ENCODE peak calls at places on chromosomes 11 and 22, in seven cellular contexts. X is tibial artery; Q is stomach; Y is effector memory CD4-positive, alpha-beta T cell; G is hepatocyte; C is neural progenitor cell; S is PC-3. I is an unnamed sample. For H3K4me1 and H3K36me3, the result is how much of the 10 kb centered on the place peaks cover.

GRCh38 chr11:114042234-114042633 is 17.3 kb upstream of the ZBTB16 start:
- DNase-seq in S (no peak), C (no peak), Q (no peak), G (no peak), X (no peak), Y (no peak), I (no peak)

GRCh38 chr11:26201411-26201810 is 130.5 kb upstream of the ANO3 start:
- DNase-seq in X (no peak), G (no peak), C (no peak), Y (no peak), Q (no peak), S (peak), I (no peak)

GRCh38 chr11:10263929-10264328 is 30.1 kb downstream of the SBF2 start:
- DNase-seq in S (peak), G (no peak), C (no peak), X (no peak), Q (no peak), Y (no peak), I (peak)

GRCh38 chr22:26259510-26259909 is 90.2 kb downstream of the SEZ6L start:
- DNase-seq in G (peak), X (no peak), Q (no peak), S (peak), C (peak), Y (no peak), I (peak)

GRCh38 chr11:115324569-115325432 is 179.4 kb downstream of the CADM1 start:
- DNase-seq in Q (peak), C (peak), Y (no peak), X (no peak), S (peak), G (peak), I (peak)

GRCh38 chr11:122600290-122600689 is 55.2 kb upstream of the UBASH3B start:
- DNase-seq in S (no peak), X (no peak), Q (no peak), Y (no peak), G (no peak), C (no peak), I (no peak)

GRCh38 chr11:83456075-83456474 is 169.9 kb upstream of the CCDC90B start:
- DNase-seq in Q (no peak), X (no peak), S (no peak), Y (no peak), G (no peak), C (peak), I (no peak)

GRCh38 chr22:45290410-45290936 is 5.7 kb downstream of the UPK3A start:
- DNase-seq in X (no peak), Q (peak), S (peak), Y (no peak), C (peak), G (peak), I (peak)

GRCh38 chr22:49532831-49533802 is 294.6 kb downstream of the BRD1 start:
- DNase-seq in X (peak), S (no peak), Q (no peak), C (no peak), G (peak), Y (no peak), I (no peak)

GRCh38 chr11:105078283-105078682 is 33.1 kb upstream of the CARD16 start:
- DNase-seq in Q (no peak), G (no peak), S (no peak), C (no peak), X (no peak), Y (no peak), I (no peak)

GRCh38 chr11:67648140-67648795 is 2.3 kb downstream of the ACY3 start:
- DNase-seq in G (peak), S (no peak), X (no peak), Y (no peak), C (peak), Q (peak), I (peak)

GRCh38 chr11:68013611-68014156 is 3.6 kb downstream of the ALDH3B1 start:
- DNase-seq in C (no peak), G (no peak), S (no peak), X (no peak), Y (no peak), Q (no peak), I (no peak)

GRCh38 chr22:40182231-40182835 is 4.6 kb downstream of the TNRC6B start:
- DNase-seq in C (no peak), Y (no peak), S (no peak), G (no peak), Q (no peak), X (no peak), I (no peak)

GRCh38 chr22:25488244-25489020 is 76.0 kb upstream of the GRK3 start:
- DNase-seq in Y (no peak), Q (peak), S (peak), C (no peak), G (peak), X (no peak), I (peak)

GRCh38 chr11:134640971-134641968 is 229.2 kb upstream of the B3GAT1 start:
- DNase-seq in G (no peak), C (no peak), S (no peak), Q (no peak), X (peak), Y (no peak), I (no peak)

GRCh38 chr11:110712643-110713468 is 619 bp upstream of the ARHGAP20 start:
- DNase-seq in S (no peak), G (peak), C (peak), Y (no peak), Q (no peak), X (peak), I (peak)

GRCh38 chr11:82718307-82718706 is 15.4 kb downstream of the FAM181B start:
- DNase-seq in Y (no peak), S (peak), G (peak), C (peak), X (no peak), Q (no peak), I (peak)

GRCh38 chr22:41576877-41577276 is 12.8 kb downstream of the PMM1 start:
- DNase-seq in Q (peak), X (peak), S (peak), C (peak), Y (no peak), G (peak), I (peak)

GRCh38 chr11:128564642-128565245 is 22.6 kb downstream of the ETS1 start:
- DNase-seq in Q (no peak), Y (no peak), X (no peak), G (no peak), C (no peak), S (no peak), I (no peak)

GRCh38 chr11:64753380-64754123 is 6.2 kb downstream of the PYGM start:
- DNase-seq in X (no peak), G (no peak), C (no peak), Q (no peak), Y (no peak), S (no peak), I (no peak)

GRCh38 chr11:86180415-86180814 is 64.1 kb upstream of the EED start:
- DNase-seq in Q (no peak), C (no peak), X (no peak), G (no peak), S (no peak), Y (no peak), I (no peak)

GRCh38 chr22:19704355-19705015 is 9.8 kb upstream of the SEPTIN5 start:
- DNase-seq in S (no peak), C (no peak), Y (no peak), Q (no peak), X (no peak), G (peak), I (no peak)

GRCh38 chr11:65661599-65662246 is 993 bp downstream of the RELA start:
- DNase-seq in C (no peak), S (no peak), Y (no peak), G (peak), X (no peak), Q (no peak), I (no peak)

GRCh38 chr11:77085652-77086051 is 17.0 kb upstream of the OMP start:
- DNase-seq in C (no peak), Y (no peak), G (no peak), X (peak), S (no peak), Q (peak), I (no peak)

GRCh38 chr11:77084581-77085191 is 17.9 kb downstream of the CAPN5 start:
- DNase-seq in C (no peak), X (peak), Y (no peak), S (no peak), Q (peak), G (no peak), I (no peak)

GRCh38 chr11:77088236-77089003 is 14.2 kb upstream of the OMP start:
- DNase-seq in C (no peak), G (peak), Y (no peak), X (peak), S (peak), Q (peak), I (no peak)

GRCh38 chr11:77087723-77088225 is 14.9 kb upstream of the OMP start:
- DNase-seq in Q (no peak), G (no peak), X (peak), C (no peak), S (no peak), Y (no peak), I (no peak)

GRCh38 chr11:77086521-77087472 is 15.8 kb upstream of the OMP start:
- DNase-seq in S (no peak), Q (peak), X (peak), Y (no peak), G (peak), C (no peak), I (peak)
- H3K4me1 ChIP-seq in S (under half), Q (half or more), X (under half), Y (under half), G (under half), C (under half), I (under half)

GRCh38 chr22:37305873-37306272 is 23.6 kb downstream of the CYTH4 start:
- DNase-seq in C (no peak), Y (no peak), X (no peak), G (no peak), S (no peak), Q (no peak), I (no peak)
- H3K27ac ChIP-seq in C (no peak), Y (peak), X (no peak), G (peak), S (peak), Q (no peak), I (no peak)

GRCh38 chr11:46747150-46747549 is 28.1 kb downstream of the F2 start:
- DNase-seq in Y (no peak), X (no peak), C (no peak), G (no peak), S (no peak), Q (no peak), I (no peak)
- H3K36me3 ChIP-seq in Y (half or more), X (half or more), C (under half), G (under half), S (half or more), Q (half or more), I (half or more)

DNA sequence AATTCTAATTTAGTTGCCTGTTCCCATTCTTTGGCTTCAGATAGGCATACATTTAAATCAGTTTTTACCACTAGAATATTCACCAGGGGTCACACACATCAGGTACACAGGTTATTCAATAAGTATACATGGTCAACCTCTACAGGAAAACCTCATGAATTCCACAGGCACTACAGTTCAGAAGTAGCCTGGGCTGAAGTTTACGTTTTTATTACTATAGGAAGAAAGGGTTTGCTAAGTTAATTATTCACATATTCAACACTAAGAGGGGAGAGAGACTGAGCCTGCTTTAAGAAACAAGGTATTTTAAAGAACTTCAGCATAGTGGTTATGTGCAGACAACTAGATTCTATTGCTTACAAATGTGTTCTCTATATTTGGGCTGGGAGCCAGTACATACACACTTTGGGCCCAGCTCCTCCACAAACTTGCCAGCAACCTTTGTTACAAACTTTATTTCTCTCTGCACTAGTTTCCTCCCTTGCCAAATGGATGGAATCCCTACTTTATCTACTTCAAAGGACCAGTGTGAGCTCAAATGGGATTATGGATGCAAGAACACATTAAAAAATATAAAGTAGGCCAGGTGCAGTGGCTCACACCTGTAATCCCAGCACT is 31.8 kb downstream of the IL18BP start:
- DNase-seq in G (no peak), Q (no peak), X (no peak), C (no peak), S (no peak), Y (no peak), I (no peak)
- H3K4me1 ChIP-seq in G (under half), Q (half or more), X (half or more), C (under half), S (under half), Y (under half), I (under half)